ENCODE peak calls at places on chromosomes 4 and X, in eight cellular contexts. One of them, this sample, is unnamed. For H3K27me3, the result is how much of the 10 kb centered on the place peaks cover.

GRCh38 chr4:139502312-139502946 is 48.5 kb downstream of the RAB33B start:
- DNase-seq in fibroblast of lung: no peak
- DNase-seq in H9: no peak
- DNase-seq in GM23248: peak
- DNase-seq in left lung: peak
- DNase-seq in effector memory CD4-positive, alpha-beta T cell: no peak
- DNase-seq in tibial artery: no peak
- DNase-seq in neural progenitor cell: no peak
- DNase-seq in this sample: no peak

GRCh38 chrX:3550160-3550765 is 163.2 kb downstream of the PRKX start:
- DNase-seq in tibial artery: no peak
- DNase-seq in neural progenitor cell: peak
- DNase-seq in left lung: no peak
- DNase-seq in H9: no peak
- DNase-seq in effector memory CD4-positive, alpha-beta T cell: no peak
- DNase-seq in GM23248: peak
- DNase-seq in fibroblast of lung: peak
- DNase-seq in this sample: no peak

GRCh38 chr4:55340246-55340645 is 5.8 kb upstream of the SRD5A3 start:
- DNase-seq in effector memory CD4-positive, alpha-beta T cell: no peak
- DNase-seq in GM23248: no peak
- DNase-seq in H9: no peak
- DNase-seq in neural progenitor cell: peak
- DNase-seq in left lung: no peak
- DNase-seq in fibroblast of lung: no peak
- DNase-seq in tibial artery: no peak
- DNase-seq in this sample: no peak

GRCh38 chrX:153312041-153312440 is 9.5 kb downstream of the PNMA6F start:
- DNase-seq in neural progenitor cell: no peak
- DNase-seq in fibroblast of lung: no peak
- DNase-seq in GM23248: no peak
- DNase-seq in effector memory CD4-positive, alpha-beta T cell: no peak
- DNase-seq in tibial artery: no peak
- DNase-seq in left lung: no peak
- DNase-seq in H9: no peak
- DNase-seq in this sample: no peak

GRCh38 chr4:42637104-42637503 is 19.8 kb downstream of the ATP8A1 start:
- DNase-seq in H9: no peak
- DNase-seq in neural progenitor cell: no peak
- DNase-seq in left lung: no peak
- DNase-seq in fibroblast of lung: no peak
- DNase-seq in tibial artery: no peak
- DNase-seq in effector memory CD4-positive, alpha-beta T cell: no peak
- DNase-seq in GM23248: no peak
- DNase-seq in this sample: no peak

GRCh38 chr4:4990857-4991540 is 28.3 kb downstream of the CYTL1 start:
- DNase-seq in H9: no peak
- DNase-seq in effector memory CD4-positive, alpha-beta T cell: no peak
- DNase-seq in tibial artery: peak
- DNase-seq in GM23248: peak
- DNase-seq in neural progenitor cell: no peak
- DNase-seq in left lung: peak
- DNase-seq in fibroblast of lung: peak
- DNase-seq in this sample: peak

GRCh38 chr4:54657194-54657555 is 582 bp upstream of the KIT start:
- DNase-seq in H9: peak
- DNase-seq in effector memory CD4-positive, alpha-beta T cell: no peak
- DNase-seq in tibial artery: no peak
- DNase-seq in neural progenitor cell: peak
- DNase-seq in fibroblast of lung: no peak
- DNase-seq in GM23248: no peak
- DNase-seq in left lung: no peak
- DNase-seq in this sample: no peak

GRCh38 chr4:165814256-165815010 is 58.6 kb upstream of the TLL1 start:
- DNase-seq in effector memory CD4-positive, alpha-beta T cell: no peak
- DNase-seq in tibial artery: no peak
- DNase-seq in H9: no peak
- DNase-seq in left lung: no peak
- DNase-seq in fibroblast of lung: peak
- DNase-seq in neural progenitor cell: no peak
- DNase-seq in GM23248: peak
- DNase-seq in this sample: no peak

GRCh38 chrX:82648062-82648461 is 860.0 kb upstream of the POU3F4 start:
- DNase-seq in GM23248: no peak
- DNase-seq in left lung: no peak
- DNase-seq in neural progenitor cell: no peak
- DNase-seq in tibial artery: no peak
- DNase-seq in fibroblast of lung: no peak
- DNase-seq in H9: no peak
- DNase-seq in effector memory CD4-positive, alpha-beta T cell: no peak
- DNase-seq in this sample: no peak

DNA sequence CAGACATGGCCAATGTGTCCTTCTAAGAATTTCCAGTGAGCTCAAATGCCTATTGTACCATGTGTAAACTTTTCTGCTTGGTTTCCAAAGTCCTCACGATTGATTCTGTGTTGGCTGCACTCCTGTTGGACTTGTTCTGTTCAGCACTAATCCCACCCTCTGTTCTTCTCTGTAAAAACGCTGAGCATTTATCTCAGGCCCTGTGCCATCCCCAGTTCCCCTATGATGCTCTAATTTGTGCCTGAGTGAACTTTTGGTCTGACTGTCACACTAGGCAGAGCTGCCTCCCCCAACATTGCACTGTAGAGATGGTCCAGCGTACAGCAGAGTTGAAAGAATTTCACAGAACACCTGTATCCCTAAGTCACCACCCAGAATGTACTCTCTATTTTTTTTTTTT is 76.1 kb upstream of the STS start:
- DNase-seq in effector memory CD4-positive, alpha-beta T cell: no peak
- DNase-seq in neural progenitor cell: no peak
- DNase-seq in GM23248: no peak
- DNase-seq in tibial artery: no peak
- DNase-seq in left lung: no peak
- DNase-seq in H9: no peak
- DNase-seq in fibroblast of lung: no peak
- DNase-seq in this sample: no peak
- H3K27me3 ChIP-seq in effector memory CD4-positive, alpha-beta T cell: under half
- H3K27me3 ChIP-seq in neural progenitor cell: under half
- H3K27me3 ChIP-seq in GM23248: under half
- H3K27me3 ChIP-seq in tibial artery: under half
- H3K27me3 ChIP-seq in left lung: under half
- H3K27me3 ChIP-seq in H9: under half
- H3K27me3 ChIP-seq in fibroblast of lung: under half
- H3K27me3 ChIP-seq in this sample: under half

GRCh38 chr4:164508836-164509235 is 245.1 kb upstream of the SMIM31 start:
- DNase-seq in H9: no peak
- DNase-seq in tibial artery: no peak
- DNase-seq in effector memory CD4-positive, alpha-beta T cell: no peak
- DNase-seq in neural progenitor cell: no peak
- DNase-seq in left lung: no peak
- DNase-seq in fibroblast of lung: peak
- DNase-seq in GM23248: no peak
- DNase-seq in this sample: no peak

GRCh38 chr4:164501074-164501473 is 252.9 kb upstream of the SMIM31 start:
- DNase-seq in effector memory CD4-positive, alpha-beta T cell: no peak
- DNase-seq in fibroblast of lung: peak
- DNase-seq in neural progenitor cell: no peak
- DNase-seq in left lung: no peak
- DNase-seq in tibial artery: no peak
- DNase-seq in H9: no peak
- DNase-seq in GM23248: peak
- DNase-seq in this sample: no peak

GRCh38 chr4:164508126-164508525 is 245.8 kb upstream of the SMIM31 start:
- DNase-seq in neural progenitor cell: no peak
- DNase-seq in tibial artery: no peak
- DNase-seq in GM23248: no peak
- DNase-seq in fibroblast of lung: peak
- DNase-seq in effector memory CD4-positive, alpha-beta T cell: no peak
- DNase-seq in H9: no peak
- DNase-seq in left lung: no peak
- DNase-seq in this sample: no peak

DNA sequence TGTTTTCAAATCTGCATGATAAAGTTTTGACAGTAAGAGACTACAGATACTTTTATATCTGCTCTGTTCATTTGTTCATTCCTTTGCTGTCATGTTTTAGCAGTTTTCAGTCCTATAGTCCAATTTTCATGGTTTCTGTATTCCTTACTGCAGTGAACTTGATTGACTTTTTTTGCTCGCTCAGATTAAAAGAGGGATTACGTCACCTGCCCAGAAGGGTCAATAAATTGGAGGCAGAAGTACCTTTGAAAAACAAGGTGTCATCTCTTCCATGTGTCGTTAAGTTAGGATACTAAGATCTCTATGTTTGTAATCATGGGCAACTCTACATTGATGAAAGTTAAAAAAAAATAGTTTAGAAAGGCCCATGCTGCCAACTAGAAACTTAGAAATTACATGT is 250.1 kb upstream of the SMIM31 start:
- DNase-seq in GM23248: no peak
- DNase-seq in tibial artery: no peak
- DNase-seq in left lung: no peak
- DNase-seq in effector memory CD4-positive, alpha-beta T cell: no peak
- DNase-seq in fibroblast of lung: no peak
- DNase-seq in H9: no peak
- DNase-seq in neural progenitor cell: no peak
- DNase-seq in this sample: no peak
- H3K27me3 ChIP-seq in GM23248: under half
- H3K27me3 ChIP-seq in tibial artery: under half
- H3K27me3 ChIP-seq in left lung: under half
- H3K27me3 ChIP-seq in effector memory CD4-positive, alpha-beta T cell: under half
- H3K27me3 ChIP-seq in fibroblast of lung: under half
- H3K27me3 ChIP-seq in H9: under half
- H3K27me3 ChIP-seq in neural progenitor cell: under half
- H3K27me3 ChIP-seq in this sample: under half

DNA sequence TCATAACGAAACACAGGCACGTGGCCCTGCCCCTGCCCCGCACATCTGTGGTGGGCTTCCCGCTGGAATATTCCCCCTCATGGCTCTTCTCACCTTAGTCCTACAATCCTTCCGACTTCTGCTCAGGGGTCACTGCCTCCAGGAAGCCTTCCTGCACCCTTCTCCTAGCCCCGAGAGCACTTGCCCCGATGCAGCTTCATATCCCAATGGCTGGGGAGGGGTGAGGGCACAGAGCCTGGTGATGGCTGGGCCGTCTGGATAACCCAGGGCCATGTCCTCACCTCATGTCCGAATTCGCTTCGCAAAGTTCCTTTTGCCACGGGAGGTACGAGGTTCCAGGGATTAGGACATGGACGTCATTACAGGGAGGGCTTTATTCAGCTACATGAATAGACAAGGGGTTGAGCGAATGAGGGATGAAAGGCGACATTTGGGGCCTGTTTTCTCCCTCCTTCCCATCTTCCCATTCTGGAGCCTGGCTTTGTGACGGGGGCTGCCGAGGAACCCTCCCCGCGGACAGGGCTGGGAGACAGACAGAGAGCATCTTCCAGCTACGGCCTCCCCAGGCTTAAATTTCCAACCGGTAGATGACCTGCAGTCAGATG is 35.5 kb upstream of the HMX1 start:
- DNase-seq in tibial artery: peak
- DNase-seq in left lung: no peak
- DNase-seq in effector memory CD4-positive, alpha-beta T cell: no peak
- DNase-seq in H9: peak
- DNase-seq in neural progenitor cell: no peak
- DNase-seq in GM23248: no peak
- DNase-seq in fibroblast of lung: no peak
- DNase-seq in this sample: no peak
- H3K27me3 ChIP-seq in tibial artery: under half
- H3K27me3 ChIP-seq in left lung: half or more
- H3K27me3 ChIP-seq in effector memory CD4-positive, alpha-beta T cell: under half
- H3K27me3 ChIP-seq in H9: under half
- H3K27me3 ChIP-seq in neural progenitor cell: half or more
- H3K27me3 ChIP-seq in GM23248: under half
- H3K27me3 ChIP-seq in fibroblast of lung: under half
- H3K27me3 ChIP-seq in this sample: under half

GRCh38 chr4:143700420-143701352 is at the start of gene FREM3:
- DNase-seq in effector memory CD4-positive, alpha-beta T cell: no peak
- DNase-seq in neural progenitor cell: peak
- DNase-seq in left lung: no peak
- DNase-seq in H9: peak
- DNase-seq in GM23248: peak
- DNase-seq in fibroblast of lung: no peak
- DNase-seq in tibial artery: no peak
- DNase-seq in this sample: no peak
- H3K27me3 ChIP-seq in effector memory CD4-positive, alpha-beta T cell: under half
- H3K27me3 ChIP-seq in neural progenitor cell: half or more
- H3K27me3 ChIP-seq in left lung: half or more
- H3K27me3 ChIP-seq in H9: under half
- H3K27me3 ChIP-seq in GM23248: under half
- H3K27me3 ChIP-seq in fibroblast of lung: under half
- H3K27me3 ChIP-seq in tibial artery: under half
- H3K27me3 ChIP-seq in this sample: under half

GRCh38 chr4:8642651-8643321 is 50.2 kb downstream of the CPZ start:
- DNase-seq in neural progenitor cell: no peak
- DNase-seq in tibial artery: no peak
- DNase-seq in fibroblast of lung: no peak
- DNase-seq in effector memory CD4-positive, alpha-beta T cell: no peak
- DNase-seq in left lung: peak
- DNase-seq in H9: no peak
- DNase-seq in GM23248: no peak
- DNase-seq in this sample: no peak
- H3K27me3 ChIP-seq in neural progenitor cell: under half
- H3K27me3 ChIP-seq in tibial artery: under half
- H3K27me3 ChIP-seq in fibroblast of lung: under half
- H3K27me3 ChIP-seq in effector memory CD4-positive, alpha-beta T cell: under half
- H3K27me3 ChIP-seq in left lung: under half
- H3K27me3 ChIP-seq in H9: under half
- H3K27me3 ChIP-seq in GM23248: under half
- H3K27me3 ChIP-seq in this sample: under half

This sample was measured in BJ.